ENCODE peak calls at places on chromosomes 11 and 22, in eight cellular contexts. One of them, this sample, is unnamed. For H3K36me3, the result is how much of the 10 kb centered on the place peaks cover.

GRCh38 chr11:59899532-59899931 is 20.9 kb downstream of the OOSP3 start:
- DNase-seq in SJSA1: no peak
- DNase-seq in GM06990: no peak
- DNase-seq in SK-N-MC: no peak
- DNase-seq in heart right ventricle: no peak
- DNase-seq in neural progenitor cell: no peak
- DNase-seq in tibial nerve: no peak
- DNase-seq in mesendoderm: peak
- DNase-seq in this sample: no peak

GRCh38 chr11:47886096-47886495 is 37.9 kb upstream of the NUP160 start:
- DNase-seq in heart right ventricle: no peak
- DNase-seq in SJSA1: no peak
- DNase-seq in GM06990: no peak
- DNase-seq in neural progenitor cell: no peak
- DNase-seq in mesendoderm: no peak
- DNase-seq in SK-N-MC: no peak
- DNase-seq in tibial nerve: peak
- DNase-seq in this sample: no peak

GRCh38 chr11:15202626-15203025 is 87.9 kb downstream of the INSC start:
- DNase-seq in heart right ventricle: no peak
- DNase-seq in SK-N-MC: no peak
- DNase-seq in neural progenitor cell: no peak
- DNase-seq in GM06990: no peak
- DNase-seq in mesendoderm: no peak
- DNase-seq in SJSA1: no peak
- DNase-seq in tibial nerve: no peak
- DNase-seq in this sample: no peak

GRCh38 chr11:11010624-11011127 is 152.8 kb upstream of the ZBED5 start:
- DNase-seq in neural progenitor cell: peak
- DNase-seq in tibial nerve: peak
- DNase-seq in mesendoderm: peak
- DNase-seq in SJSA1: peak
- DNase-seq in SK-N-MC: no peak
- DNase-seq in GM06990: no peak
- DNase-seq in heart right ventricle: peak
- DNase-seq in this sample: peak

GRCh38 chr11:123742334-123742733 is 874 bp upstream of the ZNF202 start:
- DNase-seq in tibial nerve: no peak
- DNase-seq in GM06990: no peak
- DNase-seq in SJSA1: no peak
- DNase-seq in neural progenitor cell: peak
- DNase-seq in mesendoderm: peak
- DNase-seq in SK-N-MC: no peak
- DNase-seq in heart right ventricle: no peak
- DNase-seq in this sample: peak

GRCh38 chr11:75719639-75720239 is 2.1 kb downstream of the MOGAT2 start:
- DNase-seq in GM06990: no peak
- DNase-seq in mesendoderm: no peak
- DNase-seq in SK-N-MC: no peak
- DNase-seq in SJSA1: no peak
- DNase-seq in heart right ventricle: no peak
- DNase-seq in tibial nerve: no peak
- DNase-seq in neural progenitor cell: no peak
- DNase-seq in this sample: no peak

GRCh38 chr11:120316880-120317688 is 8.0 kb upstream of the TLCD5 start:
- DNase-seq in heart right ventricle: peak
- DNase-seq in mesendoderm: peak
- DNase-seq in GM06990: no peak
- DNase-seq in neural progenitor cell: no peak
- DNase-seq in SJSA1: no peak
- DNase-seq in SK-N-MC: no peak
- DNase-seq in tibial nerve: peak
- DNase-seq in this sample: peak

GRCh38 chr11:77776455-77776854 is 44.1 kb downstream of the RSF1 start:
- DNase-seq in SJSA1: no peak
- DNase-seq in heart right ventricle: no peak
- DNase-seq in SK-N-MC: no peak
- DNase-seq in mesendoderm: no peak
- DNase-seq in tibial nerve: no peak
- DNase-seq in neural progenitor cell: no peak
- DNase-seq in GM06990: no peak
- DNase-seq in this sample: no peak

GRCh38 chr11:27385245-27385644 is 22.2 kb upstream of the CCDC34 start:
- DNase-seq in heart right ventricle: no peak
- DNase-seq in SJSA1: peak
- DNase-seq in SK-N-MC: no peak
- DNase-seq in tibial nerve: no peak
- DNase-seq in GM06990: no peak
- DNase-seq in neural progenitor cell: no peak
- DNase-seq in mesendoderm: no peak
- DNase-seq in this sample: no peak

GRCh38 chr11:43931717-43932039 is 10.8 kb upstream of the C11orf96 start:
- DNase-seq in mesendoderm: no peak
- DNase-seq in SK-N-MC: no peak
- DNase-seq in GM06990: no peak
- DNase-seq in SJSA1: no peak
- DNase-seq in tibial nerve: no peak
- DNase-seq in neural progenitor cell: peak
- DNase-seq in heart right ventricle: no peak
- DNase-seq in this sample: peak

GRCh38 chr11:119362741-119363080 is 16.2 kb upstream of the MFRP start:
- DNase-seq in tibial nerve: no peak
- DNase-seq in SK-N-MC: no peak
- DNase-seq in neural progenitor cell: no peak
- DNase-seq in heart right ventricle: no peak
- DNase-seq in GM06990: no peak
- DNase-seq in mesendoderm: no peak
- DNase-seq in SJSA1: no peak
- DNase-seq in this sample: no peak

GRCh38 chr11:31806186-31806943 is 4.8 kb downstream of the PAX6 start:
- DNase-seq in GM06990: no peak
- DNase-seq in heart right ventricle: no peak
- DNase-seq in tibial nerve: peak
- DNase-seq in SK-N-MC: no peak
- DNase-seq in SJSA1: no peak
- DNase-seq in neural progenitor cell: peak
- DNase-seq in mesendoderm: peak
- DNase-seq in this sample: no peak

GRCh38 chr11:90593099-90593498 is 370.2 kb upstream of the CHORDC1 start:
- DNase-seq in SJSA1: no peak
- DNase-seq in tibial nerve: no peak
- DNase-seq in GM06990: no peak
- DNase-seq in mesendoderm: no peak
- DNase-seq in neural progenitor cell: no peak
- DNase-seq in SK-N-MC: no peak
- DNase-seq in heart right ventricle: no peak
- DNase-seq in this sample: no peak

GRCh38 chr11:87300640-87301381 is 263.1 kb downstream of the TMEM135 start:
- DNase-seq in SK-N-MC: no peak
- DNase-seq in SJSA1: no peak
- DNase-seq in mesendoderm: no peak
- DNase-seq in neural progenitor cell: no peak
- DNase-seq in GM06990: no peak
- DNase-seq in heart right ventricle: no peak
- DNase-seq in tibial nerve: no peak
- DNase-seq in this sample: no peak

GRCh38 chr11:2775626-2776350 is 76.0 kb upstream of the KCNQ1OT1 start:
- DNase-seq in neural progenitor cell: no peak
- DNase-seq in heart right ventricle: no peak
- DNase-seq in SK-N-MC: no peak
- DNase-seq in SJSA1: no peak
- DNase-seq in tibial nerve: no peak
- DNase-seq in GM06990: no peak
- DNase-seq in mesendoderm: no peak
- DNase-seq in this sample: peak

GRCh38 chr22:35664955-35665577 is 16.8 kb downstream of the APOL6 start:
- DNase-seq in SJSA1: no peak
- DNase-seq in GM06990: no peak
- DNase-seq in mesendoderm: peak
- DNase-seq in heart right ventricle: no peak
- DNase-seq in tibial nerve: no peak
- DNase-seq in SK-N-MC: no peak
- DNase-seq in neural progenitor cell: no peak
- DNase-seq in this sample: no peak

GRCh38 chr11:58757449-58757848 is 25.7 kb upstream of the GLYAT start:
- DNase-seq in GM06990: no peak
- DNase-seq in tibial nerve: no peak
- DNase-seq in heart right ventricle: no peak
- DNase-seq in SK-N-MC: no peak
- DNase-seq in mesendoderm: no peak
- DNase-seq in neural progenitor cell: no peak
- DNase-seq in SJSA1: no peak
- DNase-seq in this sample: no peak

GRCh38 chr11:115439385-115439784 is 64.8 kb downstream of the CADM1 start:
- DNase-seq in neural progenitor cell: no peak
- DNase-seq in mesendoderm: peak
- DNase-seq in SK-N-MC: no peak
- DNase-seq in GM06990: no peak
- DNase-seq in SJSA1: no peak
- DNase-seq in heart right ventricle: no peak
- DNase-seq in tibial nerve: no peak
- DNase-seq in this sample: no peak

GRCh38 chr11:28107726-28108618 is at the start of the genes KIF18A and METTL15:
- DNase-seq in SK-N-MC: peak
- DNase-seq in neural progenitor cell: peak
- DNase-seq in heart right ventricle: peak
- DNase-seq in tibial nerve: peak
- DNase-seq in SJSA1: peak
- DNase-seq in mesendoderm: peak
- DNase-seq in GM06990: peak
- DNase-seq in this sample: peak

GRCh38 chr22:19875531-19876313 is 21.0 kb upstream of the GNB1L start:
- DNase-seq in GM06990: peak
- DNase-seq in mesendoderm: no peak
- DNase-seq in SK-N-MC: no peak
- DNase-seq in heart right ventricle: no peak
- DNase-seq in SJSA1: no peak
- DNase-seq in tibial nerve: no peak
- DNase-seq in neural progenitor cell: peak
- DNase-seq in this sample: peak

GRCh38 chr22:19875061-19875530 is 20.4 kb upstream of the GNB1L start:
- DNase-seq in SK-N-MC: no peak
- DNase-seq in neural progenitor cell: no peak
- DNase-seq in heart right ventricle: no peak
- DNase-seq in GM06990: peak
- DNase-seq in mesendoderm: no peak
- DNase-seq in tibial nerve: no peak
- DNase-seq in SJSA1: no peak
- DNase-seq in this sample: no peak

GRCh38 chr22:19873960-19874306 is 19.3 kb upstream of the GNB1L start:
- DNase-seq in SJSA1: no peak
- DNase-seq in SK-N-MC: no peak
- DNase-seq in heart right ventricle: no peak
- DNase-seq in GM06990: no peak
- DNase-seq in neural progenitor cell: no peak
- DNase-seq in tibial nerve: no peak
- DNase-seq in mesendoderm: no peak
- DNase-seq in this sample: peak

GRCh38 chr22:19873138-19873959 is 18.7 kb upstream of the GNB1L start:
- DNase-seq in heart right ventricle: no peak
- DNase-seq in mesendoderm: no peak
- DNase-seq in neural progenitor cell: no peak
- DNase-seq in GM06990: no peak
- DNase-seq in tibial nerve: no peak
- DNase-seq in SJSA1: no peak
- DNase-seq in SK-N-MC: no peak
- DNase-seq in this sample: peak

GRCh38 chr22:19874307-19875060 is 19.8 kb upstream of the GNB1L start:
- DNase-seq in heart right ventricle: peak
- DNase-seq in SJSA1: no peak
- DNase-seq in GM06990: peak
- DNase-seq in neural progenitor cell: peak
- DNase-seq in SK-N-MC: no peak
- DNase-seq in tibial nerve: no peak
- DNase-seq in mesendoderm: no peak
- DNase-seq in this sample: peak
- H3K4me3 ChIP-seq in heart right ventricle: no peak
- H3K4me3 ChIP-seq in SJSA1: no peak
- H3K4me3 ChIP-seq in GM06990: no peak
- H3K4me3 ChIP-seq in neural progenitor cell: no peak
- H3K4me3 ChIP-seq in SK-N-MC: no peak
- H3K4me3 ChIP-seq in tibial nerve: no peak
- H3K4me3 ChIP-seq in mesendoderm: no peak
- H3K4me3 ChIP-seq in this sample: no peak

DNA sequence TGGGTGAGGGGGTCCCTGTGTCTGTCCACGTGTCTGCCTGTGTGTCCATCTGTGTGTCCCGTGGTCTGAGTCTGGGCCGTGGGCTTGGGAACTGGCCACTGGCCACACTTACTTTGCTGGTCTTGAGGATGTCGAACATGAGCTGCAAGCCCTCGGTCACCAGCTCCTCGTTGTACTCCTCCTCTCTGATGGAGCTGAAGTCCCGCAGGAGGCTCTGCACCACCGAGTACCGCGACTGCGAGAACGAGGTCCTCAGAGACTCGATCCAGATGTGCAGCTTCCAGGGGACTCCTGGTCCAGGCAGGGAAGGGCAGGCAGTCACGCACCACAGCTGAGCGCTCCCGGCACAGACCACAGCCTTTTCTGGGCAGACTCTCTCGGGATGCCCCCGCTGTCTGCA is 55.4 kb downstream of the NAT10 start:
- DNase-seq in neural progenitor cell: no peak
- DNase-seq in SK-N-MC: no peak
- DNase-seq in tibial nerve: no peak
- DNase-seq in heart right ventricle: no peak
- DNase-seq in SJSA1: no peak
- DNase-seq in mesendoderm: no peak
- DNase-seq in GM06990: no peak
- DNase-seq in this sample: no peak
- H3K36me3 ChIP-seq in neural progenitor cell: under half
- H3K36me3 ChIP-seq in SK-N-MC: half or more
- H3K36me3 ChIP-seq in tibial nerve: under half
- H3K36me3 ChIP-seq in heart right ventricle: under half
- H3K36me3 ChIP-seq in SJSA1: under half
- H3K36me3 ChIP-seq in mesendoderm: under half
- H3K36me3 ChIP-seq in GM06990: under half
- H3K36me3 ChIP-seq in this sample: under half

GRCh38 chr22:19123936-19124335 is 1.7 kb upstream of the DGCR2 start:
- DNase-seq in GM06990: no peak
- DNase-seq in mesendoderm: no peak
- DNase-seq in SJSA1: no peak
- DNase-seq in SK-N-MC: no peak
- DNase-seq in neural progenitor cell: no peak
- DNase-seq in heart right ventricle: no peak
- DNase-seq in tibial nerve: no peak
- DNase-seq in this sample: no peak
- H3K4me3 ChIP-seq in GM06990: no peak
- H3K4me3 ChIP-seq in mesendoderm: no peak
- H3K4me3 ChIP-seq in SJSA1: no peak
- H3K4me3 ChIP-seq in SK-N-MC: no peak
- H3K4me3 ChIP-seq in neural progenitor cell: no peak
- H3K4me3 ChIP-seq in heart right ventricle: no peak
- H3K4me3 ChIP-seq in tibial nerve: no peak
- H3K4me3 ChIP-seq in this sample: no peak

DNA sequence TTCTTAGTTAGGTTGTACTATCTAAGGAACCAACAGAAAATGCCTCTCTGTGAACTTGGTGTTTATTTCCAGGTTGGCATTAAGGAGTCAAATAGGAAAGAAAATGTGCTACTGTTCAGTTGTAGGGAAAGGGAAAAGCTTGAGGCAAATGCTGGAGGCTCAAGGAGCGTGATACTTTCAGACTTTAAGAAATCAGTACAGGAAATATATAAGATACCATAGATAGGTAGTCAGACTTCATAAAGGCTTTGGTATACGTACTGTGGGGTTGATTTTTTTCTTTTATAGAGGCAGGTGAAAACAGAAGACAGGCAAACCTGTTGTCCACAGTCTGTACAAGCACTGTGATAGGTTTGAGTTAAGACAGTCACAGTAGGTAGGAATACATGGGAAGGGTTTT is 30.8 kb downstream of the EP300 start:
- DNase-seq in neural progenitor cell: no peak
- DNase-seq in SJSA1: no peak
- DNase-seq in tibial nerve: no peak
- DNase-seq in SK-N-MC: no peak
- DNase-seq in heart right ventricle: no peak
- DNase-seq in mesendoderm: no peak
- DNase-seq in GM06990: no peak
- DNase-seq in this sample: no peak
- H3K36me3 ChIP-seq in neural progenitor cell: under half
- H3K36me3 ChIP-seq in SJSA1: half or more
- H3K36me3 ChIP-seq in tibial nerve: under half
- H3K36me3 ChIP-seq in SK-N-MC: under half
- H3K36me3 ChIP-seq in heart right ventricle: under half
- H3K36me3 ChIP-seq in mesendoderm: under half
- H3K36me3 ChIP-seq in GM06990: under half
- H3K36me3 ChIP-seq in this sample: under half